ENCODE peak calls at places on chromosome 6, in four cellular contexts. O is kidney tubule cell; D is stimulated activated naive B cell treated with anti-CD40 and anti-IgM and Interleukin-4, amounts not matched to agents 10 μg/mL and 1 μg/mL and 100 μg/mL, for 72 hours; C is dermis microvascular lymphatic vessel endothelial cell. B is an unnamed sample.

GRCh38 chr6:144969154-144969553 is 684.0 kb downstream of the UTRN start:
- DNase-seq in O (no peak), D (no peak), C (no peak), B (no peak)

GRCh38 chr6:16344756-16345155 is 106.4 kb downstream of the GMPR start:
- DNase-seq in O (no peak), D (no peak), C (peak), B (no peak)

GRCh38 chr6:153043719-153044118 is 41.2 kb upstream of the MTRF1L start:
- DNase-seq in O (no peak), D (no peak), C (no peak), B (no peak)

GRCh38 chr6:112690497-112691202 is 343.5 kb downstream of the RFPL4B start:
- DNase-seq in O (no peak), D (no peak), C (no peak), B (peak)

GRCh38 chr6:27575594-27576361 is 102.9 kb upstream of the ZNF184 start:
- DNase-seq in O (peak), D (no peak), C (no peak), B (no peak)

GRCh38 chr6:47009583-47009982 is 32.5 kb downstream of the ADGRF1 start:
- DNase-seq in O (no peak), D (no peak), C (no peak), B (no peak)

GRCh38 chr6:53983301-53983700 is 127.9 kb upstream of the MLIP start:
- DNase-seq in O (peak), D (no peak), C (no peak), B (no peak)

GRCh38 chr6:99178168-99178567 is 171.3 kb downstream of the FAXC start:
- DNase-seq in O (peak), D (no peak), C (no peak), B (no peak)

GRCh38 chr6:26272171-26272631 is 92.8 kb upstream of the BTN3A2 start:
- DNase-seq in O (no peak), D (peak), C (peak), B (peak)